ENCODE peak calls at places on chromosome 12, in six cellular contexts. O is transverse colon, B is SK-N-SH, S is Panc1, X is SK-N-MC, F is prostate gland. E is an unnamed sample.

GRCh38 chr12:47991592-47991991 is 12.7 kb downstream of the COL2A1 start:
- DNase-seq in O (no peak), S (no peak), F (no peak), X (no peak), B (peak), E (peak)

GRCh38 chr12:62210422-62210821 is 49.8 kb upstream of the USP15 start:
- DNase-seq in X (no peak), O (peak), S (peak), F (no peak), B (peak), E (no peak)

GRCh38 chr12:7935773-7936581 is at the start of gene SLC2A3:
- DNase-seq in O (peak), X (peak), F (no peak), B (peak), S (no peak), E (no peak)

GRCh38 chr12:873954-874353 is 75.5 kb downstream of the RAD52 start:
- DNase-seq in X (no peak), F (no peak), S (no peak), B (no peak), O (no peak), E (no peak)

GRCh38 chr12:38158428-38159091 is 158.0 kb upstream of the ALG10B start:
- DNase-seq in X (no peak), F (no peak), B (no peak), O (no peak), S (no peak), E (peak)

GRCh38 chr12:80033457-80033856 is 65.9 kb upstream of the OTOGL start:
- DNase-seq in B (no peak), O (no peak), X (no peak), S (no peak), F (no peak), E (no peak)

GRCh38 chr12:45232771-45233372 is 17.0 kb downstream of the ANO6 start:
- DNase-seq in X (no peak), S (peak), O (no peak), B (no peak), F (no peak), E (no peak)

GRCh38 chr12:75790219-75790618 is 241.4 kb downstream of the PHLDA1 start:
- DNase-seq in X (no peak), F (no peak), B (no peak), O (no peak), S (no peak), E (no peak)

GRCh38 chr12:124914392-124915248 is at the start of gene UBC:
- DNase-seq in X (peak), F (peak), B (peak), O (peak), S (no peak), E (peak)

GRCh38 chr12:104426926-104427546 is 29.7 kb upstream of the CHST11 start:
- DNase-seq in F (no peak), B (peak), S (no peak), X (no peak), O (no peak), E (no peak)

GRCh38 chr12:41108032-41108431 is 80.1 kb upstream of the PDZRN4 start:
- DNase-seq in S (no peak), O (no peak), B (no peak), X (no peak), F (no peak), E (no peak)

GRCh38 chr12:79933580-79934264 is 1.2 kb downstream of the PPP1R12A start:
- DNase-seq in S (no peak), X (no peak), F (no peak), B (peak), O (peak), E (no peak)

GRCh38 chr12:132596016-132596415 is 14.4 kb downstream of the LRCOL1 start:
- DNase-seq in F (no peak), O (no peak), X (no peak), S (no peak), B (no peak), E (no peak)

GRCh38 chr12:54654926-54655325 is 6.8 kb upstream of the DCD start:
- DNase-seq in S (no peak), F (no peak), X (no peak), O (no peak), B (no peak), E (no peak)

GRCh38 chr12:104369708-104370107 is 66.2 kb downstream of the EID3 start:
- DNase-seq in F (no peak), O (no peak), B (no peak), X (no peak), S (no peak), E (no peak)

GRCh38 chr12:89827592-89827991 is 119.0 kb upstream of the ATP2B1 start:
- DNase-seq in S (no peak), O (no peak), X (no peak), F (no peak), B (no peak), E (no peak)

GRCh38 chr12:1966561-1967211 is 37.6 kb downstream of the DCP1B start:
- DNase-seq in F (no peak), X (no peak), S (no peak), B (no peak), O (no peak), E (no peak)

GRCh38 chr12:72081787-72082186 is 143.1 kb downstream of the TPH2 start:
- DNase-seq in X (no peak), B (no peak), O (no peak), S (no peak), F (no peak), E (no peak)

GRCh38 chr12:51323966-51324895 is at the start of gene BIN2:
- DNase-seq in F (no peak), S (no peak), X (no peak), B (no peak), O (peak), E (peak)
- TF ChIP-seq POLR2AphosphoS5 in F (no peak), S (no peak), X (no peak), B (no peak), O (no peak), E (peak)

DNA sequence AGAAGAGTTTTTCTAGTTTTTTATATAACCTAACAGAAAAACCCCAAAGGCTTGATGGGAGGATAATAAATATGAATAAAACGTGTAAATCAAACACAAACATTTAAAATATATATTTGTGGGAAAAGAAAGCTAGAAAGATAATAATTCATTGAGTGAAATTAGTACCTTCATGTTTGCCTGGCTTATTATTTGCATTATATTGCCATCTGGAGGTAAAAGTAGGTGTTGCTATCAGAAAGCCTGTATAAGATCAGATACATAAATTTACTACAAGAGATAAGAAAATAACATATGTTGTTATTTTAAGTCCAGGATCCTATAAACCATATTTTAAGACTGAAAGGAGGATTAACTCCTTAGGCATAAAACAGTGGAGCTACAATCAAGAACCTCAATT is 77.7 kb downstream of the NTS start:
- DNase-seq in X (peak), O (no peak), B (peak), F (no peak), S (peak), E (no peak)
- H3K27ac ChIP-seq in X (no peak), O (no peak), B (no peak), F (no peak), S (no peak), E (no peak)

GRCh38 chr12:15458008-15458407 is 135.7 kb downstream of the PTPRO start:
- DNase-seq in X (no peak), O (no peak), B (no peak), F (no peak), S (no peak), E (no peak)

GRCh38 chr12:15453613-15454012 is 131.3 kb downstream of the PTPRO start:
- DNase-seq in X (no peak), F (no peak), S (no peak), O (no peak), B (no peak), E (no peak)
- TF ChIP-seq POLR2AphosphoS5 in X (no peak), F (no peak), S (no peak), O (no peak), B (no peak), E (no peak)

GRCh38 chr12:111091036-111091435 is 170.7 kb upstream of the MYL2 start:
- DNase-seq in F (no peak), X (no peak), O (no peak), S (no peak), B (no peak), E (peak)
- H3K27ac ChIP-seq in F (peak), X (no peak), O (no peak), S (no peak), B (no peak), E (no peak)

GRCh38 chr12:118409834-118410233 is 33.5 kb downstream of the SUDS3 start:
- DNase-seq in S (no peak), X (no peak), O (no peak), B (no peak), F (no peak), E (no peak)
- TF ChIP-seq POLR2AphosphoS5 in S (no peak), X (no peak), O (no peak), B (no peak), F (no peak), E (no peak)

DNA sequence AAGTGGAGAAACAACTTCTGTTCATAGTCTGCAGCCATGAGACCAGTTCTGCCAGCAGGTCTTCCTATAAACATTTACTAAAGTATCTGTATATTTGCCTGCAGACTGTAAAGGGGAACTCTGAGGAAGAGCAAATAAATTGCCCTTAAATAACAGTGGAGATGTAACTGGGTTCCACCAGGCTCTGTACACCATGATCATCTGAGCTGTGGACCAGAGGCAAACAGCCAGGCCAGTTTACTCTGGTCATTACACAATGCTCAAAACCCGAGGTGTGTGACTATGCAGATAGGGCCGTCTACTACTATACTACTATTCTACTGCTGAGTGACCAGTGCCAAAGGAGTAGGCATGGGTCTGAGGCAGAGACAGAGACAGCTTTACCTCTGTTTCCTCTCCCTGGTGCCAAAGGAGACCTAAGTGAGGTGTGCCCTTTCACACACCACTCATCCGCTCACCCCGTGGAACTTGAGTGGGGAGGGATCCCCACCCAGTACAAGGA is 21.2 kb upstream of the CERS5 start:
- DNase-seq in X (no peak), B (no peak), F (peak), O (no peak), S (no peak), E (no peak)
- H3K27ac ChIP-seq in X (peak), B (peak), F (peak), O (peak), S (peak), E (peak)

DNA sequence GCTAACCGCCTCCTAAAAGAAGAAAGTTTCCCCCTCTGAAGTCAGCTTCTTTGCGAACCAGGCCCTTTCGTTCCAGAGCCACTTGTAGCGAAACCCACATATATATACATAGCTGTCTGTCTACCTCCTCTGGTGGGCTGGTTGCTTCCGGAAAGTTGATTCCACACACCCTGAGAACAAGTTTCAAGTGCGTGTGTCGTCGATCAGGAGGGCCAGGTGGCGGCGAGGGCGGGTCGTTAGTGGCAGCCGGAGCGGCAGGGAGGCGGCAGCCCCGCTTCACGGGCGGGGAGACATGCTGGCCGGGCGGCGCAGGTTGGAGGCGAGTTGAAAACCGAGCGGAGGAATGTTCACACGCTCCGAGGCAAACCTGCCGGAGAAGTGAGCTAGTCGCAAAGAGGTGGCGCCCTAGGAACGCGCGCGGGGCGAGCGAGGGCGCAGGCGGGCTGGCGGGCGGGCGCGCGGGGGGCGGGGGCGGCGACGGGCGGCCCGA is 2.6 kb downstream of the PTHLH start:
- DNase-seq in S (no peak), B (no peak), F (peak), O (peak), X (no peak), E (peak)
- TF ChIP-seq POLR2AphosphoS5 in S (no peak), B (no peak), F (peak), O (no peak), X (no peak), E (no peak)